ENCODE peak calls at places on chromosomes 12 and 14, in ten cellular contexts. G, V, C, T, L, P, A, Z, Q and S are unnamed samples.

GRCh38 chr14:96039633-96040311 is 610 bp downstream of the C14orf132 start:
- DNase-seq in C (peak), P (peak), Z (no peak), V (peak), Q (no peak), A (no peak), L (peak), T (no peak), G (peak), S (no peak)

GRCh38 chr12:39499296-39499695 is 56.4 kb upstream of the KIF21A start:
- DNase-seq in Q (no peak), A (no peak), Z (no peak), L (no peak), T (no peak), G (no peak), C (no peak), V (no peak), P (no peak), S (no peak)

GRCh38 chr12:57722716-57723629 is 15.6 kb downstream of the AGAP2 start:
- DNase-seq in L (no peak), C (no peak), Q (no peak), V (no peak), A (no peak), Z (no peak), T (no peak), P (peak), G (peak), S (no peak)

GRCh38 chr14:43143106-43143505 is 1364.0 kb downstream of the FSCB start:
- DNase-seq in G (no peak), L (no peak), P (no peak), Q (no peak), A (no peak), C (no peak), Z (no peak), V (no peak), T (no peak), S (no peak)

GRCh38 chr14:67940894-67941455 is 121.4 kb downstream of the RAD51B start:
- DNase-seq in G (no peak), Q (no peak), Z (no peak), L (no peak), A (no peak), P (no peak), T (peak), C (peak), V (peak), S (no peak)

GRCh38 chr12:119036878-119037493 is 55.6 kb downstream of the SRRM4 start:
- DNase-seq in A (peak), C (peak), Q (peak), P (peak), T (peak), L (no peak), G (peak), V (peak), Z (peak), S (no peak)

GRCh38 chr14:83289390-83289789 is 1755.7 kb upstream of the SEL1L start:
- DNase-seq in P (no peak), Z (no peak), L (no peak), Q (peak), C (no peak), V (no peak), G (no peak), A (no peak), T (no peak), S (no peak)

GRCh38 chr14:55359307-55359706 is 52.3 kb downstream of the ATG14 start:
- DNase-seq in L (no peak), A (no peak), Z (no peak), V (no peak), T (peak), P (no peak), Q (no peak), G (no peak), C (no peak), S (no peak)

GRCh38 chr14:31360919-31361662 is 59.3 kb downstream of the HEATR5A start:
- DNase-seq in G (no peak), T (peak), Q (no peak), V (peak), L (no peak), P (no peak), C (no peak), Z (peak), A (no peak), S (no peak)

GRCh38 chr14:98368214-98368613 is 903.8 kb downstream of the BCL11B start:
- DNase-seq in P (no peak), T (no peak), Q (no peak), V (no peak), Z (no peak), C (no peak), A (no peak), L (no peak), G (no peak), S (no peak)

GRCh38 chr12:79566452-79566851 is 124.3 kb downstream of the PAWR start:
- DNase-seq in V (no peak), C (no peak), T (peak), G (no peak), L (no peak), A (no peak), Q (no peak), Z (no peak), P (no peak), S (no peak)

GRCh38 chr14:68619805-68620574 is 172.9 kb downstream of the ZFP36L1 start:
- DNase-seq in P (peak), C (no peak), Z (no peak), G (peak), V (peak), Q (no peak), A (no peak), T (peak), L (no peak), S (no peak)

GRCh38 chr14:50452979-50453705 is 56.5 kb upstream of the CDKL1 start:
- DNase-seq in Z (no peak), C (no peak), G (peak), T (peak), A (no peak), V (no peak), Q (no peak), P (no peak), L (no peak), S (no peak)

GRCh38 chr14:23070262-23071129 is 13.2 kb upstream of the CDH24 start:
- DNase-seq in L (no peak), A (no peak), Z (no peak), P (no peak), G (no peak), Q (no peak), C (no peak), T (no peak), V (no peak), S (peak)

GRCh38 chr14:33880330-33880729 is 70.5 kb downstream of the EGLN3 start:
- DNase-seq in L (no peak), Z (no peak), T (peak), A (no peak), G (no peak), Q (no peak), C (no peak), V (no peak), P (no peak), S (no peak)

GRCh38 chr12:21757665-21758064 is 16.8 kb downstream of the KCNJ8 start:
- DNase-seq in T (no peak), G (no peak), Z (no peak), Q (no peak), A (no peak), V (no peak), L (no peak), P (no peak), C (no peak), S (no peak)

GRCh38 chr12:2902287-2902880 is 11.7 kb downstream of the TULP3 start:
- DNase-seq in Q (no peak), Z (no peak), C (no peak), P (peak), T (no peak), V (no peak), G (peak), A (peak), L (no peak), S (no peak)

GRCh38 chr12:71730936-71731335 is 23.7 kb upstream of the RAB21 start:
- DNase-seq in P (no peak), Z (no peak), G (no peak), T (peak), A (no peak), L (no peak), Q (no peak), V (no peak), C (no peak), S (no peak)

GRCh38 chr12:107668320-107668719 is 17.3 kb upstream of the PWP1 start:
- DNase-seq in T (no peak), L (no peak), G (no peak), Q (no peak), V (no peak), Z (no peak), A (no peak), C (no peak), P (no peak), S (no peak)

GRCh38 chr14:51848120-51848519 is 12.3 kb upstream of the GNG2 start:
- DNase-seq in V (no peak), L (no peak), T (no peak), Q (no peak), Z (no peak), G (no peak), P (no peak), A (no peak), C (no peak), S (no peak)

GRCh38 chr12:50677858-50678257 is 86.0 kb upstream of the ATF1 start:
- DNase-seq in T (peak), A (no peak), G (no peak), V (no peak), Z (no peak), C (no peak), Q (no peak), L (no peak), P (peak), S (no peak)

GRCh38 chr12:6603095-6603567 is 4.0 kb downstream of the CHD4 start:
- DNase-seq in T (no peak), L (no peak), V (no peak), C (no peak), Q (peak), G (no peak), Z (no peak), P (peak), A (peak), S (peak)

GRCh38 chr12:71441350-71441748 is 1.8 kb downstream of the LGR5 start:
- DNase-seq in G (no peak), L (no peak), Z (no peak), P (no peak), A (no peak), Q (no peak), C (no peak), V (no peak), T (no peak), S (no peak)

GRCh38 chr14:82500222-82500621 is 966.6 kb upstream of the SEL1L start:
- DNase-seq in V (no peak), T (no peak), A (no peak), G (no peak), Q (no peak), L (no peak), Z (no peak), C (no peak), P (no peak), S (no peak)

GRCh38 chr12:130555628-130556485 is 160.2 kb downstream of the RIMBP2 start:
- DNase-seq in Q (no peak), L (no peak), V (no peak), P (no peak), Z (no peak), G (peak), T (no peak), C (peak), A (no peak), S (no peak)

GRCh38 chr14:99969673-99970322 is 95.4 kb upstream of the EVL start:
- DNase-seq in L (no peak), C (no peak), Q (no peak), Z (no peak), T (no peak), P (no peak), G (no peak), V (no peak), A (no peak), S (no peak)

GRCh38 chr12:132689227-132689626 is 1.8 kb downstream of the PXMP2 start:
- DNase-seq in A (peak), V (no peak), G (peak), C (peak), L (peak), T (no peak), Q (no peak), P (no peak), Z (no peak), S (peak)

GRCh38 chr12:130858084-130858483 is 13.8 kb upstream of the RAN start:
- DNase-seq in C (no peak), L (no peak), P (no peak), G (no peak), V (no peak), T (no peak), Q (no peak), Z (no peak), A (no peak), S (no peak)

GRCh38 chr12:111505601-111506036 is 93.5 kb downstream of the ATXN2 start:
- DNase-seq in G (no peak), Z (no peak), L (no peak), C (no peak), Q (no peak), T (no peak), A (no peak), V (peak), P (no peak), S (no peak)

GRCh38 chr12:62632521-62632920 is 165.9 kb downstream of the MON2 start:
- DNase-seq in Z (no peak), Q (no peak), A (peak), L (peak), G (peak), T (no peak), P (peak), C (peak), V (no peak), S (no peak)

GRCh38 chr14:68879321-68879781 is 86.5 kb upstream of the ZFP36L1 start:
- DNase-seq in P (no peak), Q (no peak), A (no peak), T (no peak), L (no peak), Z (no peak), G (no peak), C (no peak), V (no peak), S (peak)

GRCh38 chr12:3972576-3972975 is 99.4 kb upstream of the PARP11 start:
- DNase-seq in L (no peak), Q (no peak), V (no peak), P (no peak), C (no peak), T (no peak), A (no peak), G (no peak), Z (no peak), S (peak)

GRCh38 chr12:65891219-65891618 is 66.9 kb downstream of the HMGA2 start:
- DNase-seq in Q (no peak), C (no peak), A (no peak), L (no peak), T (peak), Z (no peak), P (no peak), G (no peak), V (no peak), S (no peak)

DNA sequence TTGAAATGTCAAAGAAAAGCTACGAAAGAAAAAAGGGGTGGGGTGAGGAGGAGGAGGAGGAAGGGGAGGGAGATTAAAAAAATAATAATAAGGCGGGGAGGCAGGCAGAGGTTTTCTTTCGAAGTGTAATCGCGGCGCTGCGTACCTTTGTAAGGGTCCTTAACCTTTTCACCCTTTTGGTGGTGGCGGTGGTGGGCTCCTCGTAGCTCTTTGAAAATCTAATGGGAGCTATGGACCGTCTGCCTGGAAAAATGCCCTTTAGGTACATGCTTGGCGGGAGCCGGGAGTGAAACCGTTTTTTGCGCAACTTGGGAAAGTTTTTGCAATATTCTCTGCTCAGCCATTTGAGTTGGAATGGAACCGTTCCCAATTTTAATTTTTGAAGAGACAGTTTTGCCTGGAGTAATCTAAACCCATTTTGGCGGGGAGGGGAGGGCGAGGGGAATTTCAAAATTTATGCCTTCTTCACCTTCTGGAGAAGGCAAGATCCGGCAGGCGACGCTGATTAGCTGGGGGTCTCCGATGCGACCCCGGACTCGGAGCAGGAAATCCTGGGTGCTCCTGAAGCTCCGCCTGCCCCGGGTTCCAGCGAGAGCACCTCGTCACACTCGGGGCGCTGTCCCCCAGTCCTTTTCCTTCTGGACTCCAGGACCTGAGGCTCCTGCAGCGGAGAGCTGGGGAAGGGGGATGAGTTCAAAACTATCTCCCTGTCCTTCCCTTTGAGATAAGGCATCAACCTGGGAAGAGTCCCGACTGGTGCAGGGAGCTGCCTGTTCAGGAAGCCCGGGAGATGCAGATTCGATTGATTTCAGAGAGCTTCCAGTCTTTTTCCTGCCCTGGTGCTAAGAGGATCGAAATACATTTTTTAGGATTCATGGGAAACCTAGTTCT is 74.6 kb upstream of the TBX5 start:
- DNase-seq in C (peak), G (peak), V (no peak), L (peak), A (no peak), Q (no peak), P (no peak), Z (no peak), T (no peak), S (no peak)
- H3K4me3 ChIP-seq in C (peak), G (peak), V (peak), L (peak), A (no peak), Q (no peak), P (peak), Z (peak), T (no peak), S (no peak)

GRCh38 chr14:89180546-89180945 is 236.5 kb downstream of the FOXN3 start:
- DNase-seq in Q (no peak), P (no peak), T (no peak), Z (no peak), L (no peak), G (no peak), A (no peak), C (no peak), V (no peak), S (no peak)
- H3K27ac ChIP-seq in Q (no peak), P (no peak), T (no peak), Z (no peak), L (no peak), G (no peak), A (no peak), C (no peak), V (no peak), S (peak)

DNA sequence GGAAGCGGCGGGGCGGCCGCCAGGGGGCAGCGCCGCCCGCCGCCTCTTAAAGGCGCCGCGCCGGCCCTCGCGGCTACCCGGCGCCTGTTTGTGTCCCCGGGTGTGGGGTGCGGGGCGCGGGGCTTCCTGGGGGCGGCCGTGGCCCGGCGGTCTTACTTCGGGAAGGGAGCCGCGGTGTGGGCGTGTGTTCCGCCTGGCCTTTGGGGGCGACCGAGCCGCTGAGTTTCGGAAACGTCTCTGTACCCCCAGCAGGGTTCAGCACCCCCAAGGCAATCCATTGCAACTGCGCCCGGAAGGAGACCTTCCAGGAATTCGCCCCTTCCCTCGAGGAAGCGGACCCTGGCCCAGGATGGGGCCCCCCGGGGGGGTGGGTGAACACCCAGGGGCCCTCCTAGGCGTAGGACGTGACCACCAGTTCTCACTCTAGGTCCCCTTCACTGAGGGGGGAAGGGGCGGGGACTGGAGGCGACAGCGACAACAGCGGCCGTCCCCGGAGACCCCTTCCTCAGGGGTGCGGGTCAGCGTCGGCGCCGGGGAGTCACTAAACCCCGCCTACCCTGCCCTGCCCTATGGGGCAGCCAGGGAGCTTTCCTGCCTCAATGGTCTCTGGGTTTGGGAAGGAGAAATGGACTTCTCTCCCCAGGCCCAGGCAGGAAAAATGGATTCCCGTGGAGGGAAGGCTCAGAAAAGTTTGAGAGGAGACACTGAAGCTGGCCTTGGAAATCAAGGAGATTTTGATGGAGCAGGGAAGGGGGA is at the start of gene ITPK1:
- DNase-seq in V (peak), L (peak), A (peak), G (peak), C (peak), T (peak), Z (no peak), Q (peak), P (peak), S (peak)
- TF ChIP-seq CTCF in V (peak), L (peak), A (peak), G (peak), C (peak), T (no peak), Z (peak), Q (no peak), P (no peak), S (no peak)

DNA sequence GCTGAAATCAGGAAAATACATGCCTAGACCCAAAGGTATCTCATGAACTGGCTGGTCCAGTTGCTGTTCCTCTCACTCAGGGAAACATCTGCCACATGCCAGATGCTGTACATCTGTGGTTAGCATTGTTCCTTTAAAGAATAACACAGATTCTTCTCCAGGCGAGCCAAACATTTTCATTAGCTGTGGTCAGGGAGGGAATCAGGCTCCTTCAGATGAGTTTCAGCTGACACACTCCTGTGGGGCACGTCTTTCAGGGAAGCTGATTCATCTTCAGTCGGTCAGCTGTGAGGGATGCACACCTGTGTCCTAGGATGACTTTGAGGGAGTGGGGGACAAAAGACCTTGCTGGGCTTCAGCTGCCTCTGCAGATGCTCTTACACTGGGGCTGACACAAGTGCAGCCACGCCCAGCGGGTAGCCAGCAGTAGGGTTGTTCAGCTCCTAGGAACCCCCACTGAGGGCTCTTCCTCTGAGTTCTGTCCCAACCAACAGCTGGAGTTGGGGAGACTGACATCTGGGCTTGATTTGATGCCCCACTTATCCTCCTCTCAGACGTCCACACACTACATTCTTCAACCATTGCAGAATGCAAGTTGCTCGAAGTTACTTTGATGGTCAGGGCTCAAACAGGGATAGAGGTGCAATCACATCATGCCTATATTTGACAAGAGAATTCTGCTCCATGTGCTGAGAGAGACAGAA is 155.0 kb downstream of the NUAK1 start:
- DNase-seq in Q (no peak), V (no peak), Z (no peak), G (no peak), A (no peak), P (no peak), L (no peak), T (peak), C (no peak), S (no peak)
- H3K4me3 ChIP-seq in Q (no peak), V (no peak), Z (no peak), G (no peak), A (no peak), P (no peak), L (no peak), T (no peak), C (no peak), S (no peak)